ENCODE peak calls at places on chromosomes 11 and 22, in four cellular contexts. One of them, this sample, is unnamed.

GRCh38 chr11:134579709-134580634 is 167.9 kb upstream of the B3GAT1 start:
- DNase-seq in renal cortical epithelial cell: no peak
- DNase-seq in endothelial cell: no peak
- DNase-seq in ACHN: no peak
- DNase-seq in this sample: no peak

GRCh38 chr11:22555901-22556300 is 69.7 kb downstream of the FANCF start:
- DNase-seq in renal cortical epithelial cell: peak
- DNase-seq in endothelial cell: no peak
- DNase-seq in ACHN: no peak
- DNase-seq in this sample: no peak

GRCh38 chr22:30882181-30882771 is 86.3 kb downstream of the MORC2 start:
- DNase-seq in renal cortical epithelial cell: peak
- DNase-seq in endothelial cell: no peak
- DNase-seq in ACHN: no peak
- DNase-seq in this sample: no peak

GRCh38 chr11:132024587-132025295 is 654.3 kb downstream of the NTM start:
- DNase-seq in renal cortical epithelial cell: peak
- DNase-seq in endothelial cell: no peak
- DNase-seq in ACHN: peak
- DNase-seq in this sample: no peak

GRCh38 chr22:24965822-24966626 is 13.5 kb downstream of the KIAA1671 start:
- DNase-seq in renal cortical epithelial cell: peak
- DNase-seq in endothelial cell: no peak
- DNase-seq in ACHN: peak
- DNase-seq in this sample: no peak

GRCh38 chr22:40256501-40256900 is 78.8 kb downstream of the TNRC6B start:
- DNase-seq in renal cortical epithelial cell: no peak
- DNase-seq in endothelial cell: no peak
- DNase-seq in ACHN: no peak
- DNase-seq in this sample: no peak

GRCh38 chr11:116694017-116694725 is 78.6 kb downstream of the BUD13 start:
- DNase-seq in renal cortical epithelial cell: no peak
- DNase-seq in endothelial cell: no peak
- DNase-seq in ACHN: no peak
- DNase-seq in this sample: no peak

GRCh38 chr11:21774212-21774611 is 418.7 kb upstream of the ANO5 start:
- DNase-seq in renal cortical epithelial cell: no peak
- DNase-seq in endothelial cell: no peak
- DNase-seq in ACHN: no peak
- DNase-seq in this sample: no peak

GRCh38 chr11:110675548-110675947 is 36.7 kb downstream of the ARHGAP20 start:
- DNase-seq in renal cortical epithelial cell: no peak
- DNase-seq in endothelial cell: no peak
- DNase-seq in ACHN: no peak
- DNase-seq in this sample: no peak

GRCh38 chr22:46573781-46574437 is 36.5 kb upstream of the CELSR1 start:
- DNase-seq in renal cortical epithelial cell: no peak
- DNase-seq in endothelial cell: no peak
- DNase-seq in ACHN: no peak
- DNase-seq in this sample: no peak